ENCODE peak calls at places on chromosomes 6 and 20, in six cellular contexts. One of them, this sample, is unnamed.

GRCh38 chr20:47187450-47188195 is 168.9 kb downstream of the ZMYND8 start:
- DNase-seq in transverse colon: no peak
- DNase-seq in breast epithelium: no peak
- DNase-seq in tibial nerve: no peak
- DNase-seq in A549: no peak
- DNase-seq in prostate gland: no peak
- DNase-seq in this sample: no peak

GRCh38 chr6:123913858-123914257 is 110.2 kb downstream of the NKAIN2 start:
- DNase-seq in tibial nerve: no peak
- DNase-seq in breast epithelium: no peak
- DNase-seq in A549: no peak
- DNase-seq in transverse colon: no peak
- DNase-seq in prostate gland: no peak
- DNase-seq in this sample: no peak

GRCh38 chr6:134636221-134636830 is 313.6 kb downstream of the ALDH8A1 start:
- DNase-seq in prostate gland: no peak
- DNase-seq in breast epithelium: no peak
- DNase-seq in tibial nerve: no peak
- DNase-seq in A549: no peak
- DNase-seq in transverse colon: peak; percentile 26
- DNase-seq in this sample: no peak

GRCh38 chr6:150099546-150099945 is 30.6 kb upstream of the ULBP3 start:
- DNase-seq in tibial nerve: no peak
- DNase-seq in A549: no peak
- DNase-seq in transverse colon: no peak
- DNase-seq in prostate gland: no peak
- DNase-seq in breast epithelium: no peak
- DNase-seq in this sample: no peak

GRCh38 chr6:157528931-157529653 is 148.1 kb downstream of the ZDHHC14 start:
- DNase-seq in prostate gland: no peak
- DNase-seq in A549: no peak
- DNase-seq in breast epithelium: no peak
- DNase-seq in tibial nerve: peak; percentile 40
- DNase-seq in transverse colon: no peak
- DNase-seq in this sample: peak; percentile 66

GRCh38 chr6:157233686-157234085 is 89.6 kb downstream of the TMEM242 start:
- DNase-seq in breast epithelium: no peak
- DNase-seq in prostate gland: no peak
- DNase-seq in transverse colon: no peak
- DNase-seq in A549: no peak
- DNase-seq in tibial nerve: no peak
- DNase-seq in this sample: no peak

GRCh38 chr20:20491110-20491783 is 123.3 kb downstream of the INSM1 start:
- DNase-seq in breast epithelium: no peak
- DNase-seq in prostate gland: no peak
- DNase-seq in transverse colon: no peak
- DNase-seq in tibial nerve: no peak
- DNase-seq in A549: no peak
- DNase-seq in this sample: no peak

GRCh38 chr20:54573838-54574237 is 98.4 kb downstream of the DOK5 start:
- DNase-seq in prostate gland: no peak
- DNase-seq in A549: no peak
- DNase-seq in transverse colon: no peak
- DNase-seq in tibial nerve: no peak
- DNase-seq in breast epithelium: no peak
- DNase-seq in this sample: no peak

GRCh38 chr6:42522021-42522420 is 41.8 kb upstream of the UBR2 start:
- DNase-seq in breast epithelium: no peak
- DNase-seq in tibial nerve: no peak
- DNase-seq in transverse colon: no peak
- DNase-seq in A549: no peak
- DNase-seq in prostate gland: no peak
- DNase-seq in this sample: no peak

GRCh38 chr20:5634894-5635293 is 115.3 kb upstream of the SHLD1 start:
- DNase-seq in A549: no peak
- DNase-seq in breast epithelium: no peak
- DNase-seq in tibial nerve: no peak
- DNase-seq in transverse colon: no peak
- DNase-seq in prostate gland: no peak
- DNase-seq in this sample: no peak

GRCh38 chr6:138492871-138493270 is 6.4 kb downstream of the NHSL1 start:
- DNase-seq in A549: no peak
- DNase-seq in breast epithelium: no peak
- DNase-seq in prostate gland: no peak
- DNase-seq in transverse colon: no peak
- DNase-seq in tibial nerve: no peak
- DNase-seq in this sample: no peak

GRCh38 chr6:29797120-29797519 is 30.5 kb upstream of the HLA-G start:
- DNase-seq in prostate gland: no peak
- DNase-seq in breast epithelium: no peak
- DNase-seq in A549: no peak
- DNase-seq in transverse colon: no peak
- DNase-seq in tibial nerve: no peak
- DNase-seq in this sample: no peak

GRCh38 chr20:10667560-10668167 is 6.1 kb downstream of the JAG1 start:
- DNase-seq in transverse colon: no peak
- DNase-seq in A549: no peak
- DNase-seq in breast epithelium: no peak
- DNase-seq in prostate gland: peak; percentile 72
- DNase-seq in tibial nerve: no peak
- DNase-seq in this sample: no peak

GRCh38 chr20:1496930-1497329 is 5.7 kb upstream of the SIRPB2 start:
- DNase-seq in prostate gland: no peak
- DNase-seq in transverse colon: no peak
- DNase-seq in A549: no peak
- DNase-seq in breast epithelium: no peak
- DNase-seq in tibial nerve: no peak
- DNase-seq in this sample: no peak

GRCh38 chr6:113102761-113103160 is 754.4 kb upstream of the MARCKS start:
- DNase-seq in tibial nerve: no peak
- DNase-seq in A549: no peak
- DNase-seq in breast epithelium: no peak
- DNase-seq in prostate gland: no peak
- DNase-seq in transverse colon: no peak
- DNase-seq in this sample: no peak

GRCh38 chr6:11143394-11144371 is 32.2 kb upstream of the ERVFRD-1 start:
- DNase-seq in transverse colon: peak; percentile 54
- DNase-seq in A549: peak; percentile 84
- DNase-seq in tibial nerve: peak; percentile 47
- DNase-seq in breast epithelium: no peak
- DNase-seq in prostate gland: peak; percentile 11
- DNase-seq in this sample: peak; percentile 51

DNA sequence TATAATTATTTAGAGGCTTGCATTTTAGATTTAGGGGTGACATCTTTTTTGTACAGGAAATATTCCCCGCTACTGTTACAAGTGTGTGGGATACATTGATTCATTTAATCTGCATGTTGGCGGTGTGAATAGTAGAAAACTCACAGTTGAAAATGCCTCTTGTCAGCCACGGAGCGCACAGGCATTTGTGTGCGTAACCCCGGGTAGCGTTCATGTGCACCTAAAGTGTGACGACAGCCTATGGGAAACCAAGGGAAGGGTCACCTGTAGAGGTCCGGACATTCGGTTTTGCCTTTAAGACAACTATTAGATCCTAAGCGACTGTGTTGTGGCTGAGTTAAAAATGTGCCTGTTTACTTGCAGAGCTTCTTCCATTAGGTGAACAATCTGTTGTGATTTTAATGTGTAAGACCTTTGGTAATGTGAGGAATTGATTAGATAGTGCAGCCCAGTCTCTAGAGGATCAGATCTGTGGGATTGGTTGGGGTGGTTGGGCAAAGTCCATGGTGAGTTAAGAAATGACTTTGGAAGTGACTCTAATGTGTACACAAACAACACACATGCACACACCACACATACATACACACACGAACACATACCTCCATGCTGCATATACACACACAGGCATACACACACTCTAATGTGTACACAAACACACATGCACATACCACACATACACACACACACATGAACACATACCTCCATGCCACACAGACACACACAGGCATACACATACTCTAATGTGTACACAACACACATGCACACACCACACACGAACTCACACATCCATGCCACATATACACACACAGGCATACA is 15.7 kb downstream of the ERMARD start:
- DNase-seq in tibial nerve: no peak
- DNase-seq in A549: no peak
- DNase-seq in transverse colon: no peak
- DNase-seq in breast epithelium: no peak
- DNase-seq in prostate gland: no peak
- DNase-seq in this sample: no peak
- H3K4me3 ChIP-seq in tibial nerve: no peak overlapping the region
- H3K4me3 ChIP-seq in A549: no peak overlapping the region
- H3K4me3 ChIP-seq in transverse colon: no peak overlapping the region
- H3K4me3 ChIP-seq in breast epithelium: no peak overlapping the region
- H3K4me3 ChIP-seq in prostate gland: no peak overlapping the region
- H3K4me3 ChIP-seq in this sample: no peak overlapping the region

DNA sequence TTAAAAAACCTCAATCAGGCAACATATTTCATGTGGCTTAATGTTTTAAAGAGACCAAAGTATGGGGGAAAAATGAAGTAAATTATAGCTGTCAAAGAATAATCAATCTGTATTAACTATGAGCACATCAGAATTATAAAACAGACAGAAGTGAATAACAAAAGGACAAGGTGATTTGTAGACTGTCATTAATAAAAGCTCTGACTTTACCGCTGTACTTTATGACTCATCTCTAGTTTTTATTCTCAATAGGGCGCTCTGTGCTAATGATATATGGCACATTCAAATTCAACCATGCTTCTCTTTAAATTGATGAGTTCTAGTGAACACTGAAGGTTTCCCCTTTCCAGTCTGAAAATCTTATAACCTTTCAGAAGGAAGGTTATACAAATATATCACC is 72.0 kb downstream of the PREP start:
- DNase-seq in prostate gland: no peak
- DNase-seq in breast epithelium: no peak
- DNase-seq in tibial nerve: no peak
- DNase-seq in A549: no peak
- DNase-seq in transverse colon: no peak
- DNase-seq in this sample: no peak
- TF ChIP-seq POLR2A in prostate gland: no peak
- TF ChIP-seq POLR2A in breast epithelium: no peak
- TF ChIP-seq POLR2A in tibial nerve: no peak
- TF ChIP-seq POLR2A in A549: no peak
- TF ChIP-seq POLR2A in transverse colon: no peak
- TF ChIP-seq POLR2A in this sample: no peak

GRCh38 chr20:43389231-43389630 is 68.5 kb upstream of the SRSF6 start:
- DNase-seq in prostate gland: no peak
- DNase-seq in tibial nerve: no peak
- DNase-seq in transverse colon: no peak
- DNase-seq in breast epithelium: no peak
- DNase-seq in A549: no peak
- DNase-seq in this sample: no peak
- H3K4me3 ChIP-seq in prostate gland: no peak overlapping the region
- H3K4me3 ChIP-seq in tibial nerve: no peak overlapping the region
- H3K4me3 ChIP-seq in transverse colon: no peak overlapping the region
- H3K4me3 ChIP-seq in breast epithelium: no peak overlapping the region
- H3K4me3 ChIP-seq in A549: no peak overlapping the region
- H3K4me3 ChIP-seq in this sample: no peak overlapping the region

GRCh38 chr6:28553986-28554881 is 28.6 kb downstream of the GPX5 start:
- DNase-seq in transverse colon: no peak
- DNase-seq in prostate gland: no peak
- DNase-seq in A549: no peak
- DNase-seq in tibial nerve: no peak
- DNase-seq in breast epithelium: no peak
- DNase-seq in this sample: peak; percentile 68
- TF ChIP-seq POLR2A in transverse colon: no peak
- TF ChIP-seq POLR2A in prostate gland: no peak
- TF ChIP-seq POLR2A in A549: no peak
- TF ChIP-seq POLR2A in tibial nerve: no peak
- TF ChIP-seq POLR2A in breast epithelium: no peak
- TF ChIP-seq POLR2A in this sample: no peak

GRCh38 chr20:38893485-38894090 is 32.6 kb upstream of the FAM83D start:
- DNase-seq in prostate gland: peak; percentile 36
- DNase-seq in breast epithelium: peak; percentile 64
- DNase-seq in transverse colon: peak; percentile 78
- DNase-seq in A549: peak; percentile 83
- DNase-seq in tibial nerve: no peak
- DNase-seq in this sample: peak; percentile 80
- H3K4me3 ChIP-seq in prostate gland: no peak overlapping the region
- H3K4me3 ChIP-seq in breast epithelium: no peak overlapping the region
- H3K4me3 ChIP-seq in transverse colon: no peak overlapping the region
- H3K4me3 ChIP-seq in A549: peak overlapping the region; percentile 37
- H3K4me3 ChIP-seq in tibial nerve: no peak overlapping the region
- H3K4me3 ChIP-seq in this sample: peak overlapping the region; percentile 25